ENCODE peak calls at places on chromosomes 7 and 10, in four cellular contexts. One of them, this sample, is unnamed.

GRCh38 chr10:24962998-24963397 is 10.6 kb upstream of the PRTFDC1 start:
- DNase-seq in NCI-H1436: no peak
- DNase-seq in stimulated activated CD4-positive, alpha-beta T cell treated with anti-CD3 and anti-CD28 coated beads, Interleukin-4, amount 100 ng/mL, for 24 hours: no peak
- DNase-seq in T1000: no peak
- DNase-seq in this sample: no peak

GRCh38 chr7:111262293-111263116 is 171.6 kb downstream of the LRRN3 start:
- DNase-seq in NCI-H1436: no peak
- DNase-seq in stimulated activated CD4-positive, alpha-beta T cell treated with anti-CD3 and anti-CD28 coated beads, Interleukin-4, amount 100 ng/mL, for 24 hours: no peak
- DNase-seq in T1000: no peak
- DNase-seq in this sample: no peak

GRCh38 chr10:60424971-60425370 is 35.3 kb upstream of the ANK3 start:
- DNase-seq in NCI-H1436: no peak
- DNase-seq in stimulated activated CD4-positive, alpha-beta T cell treated with anti-CD3 and anti-CD28 coated beads, Interleukin-4, amount 100 ng/mL, for 24 hours: no peak
- DNase-seq in T1000: no peak
- DNase-seq in this sample: no peak

GRCh38 chr10:47047577-47048532 is 136.6 kb downstream of the PTPN20 start:
- DNase-seq in NCI-H1436: peak
- DNase-seq in stimulated activated CD4-positive, alpha-beta T cell treated with anti-CD3 and anti-CD28 coated beads, Interleukin-4, amount 100 ng/mL, for 24 hours: peak
- DNase-seq in T1000: peak
- DNase-seq in this sample: peak

GRCh38 chr7:43584200-43584586 is 1.3 kb downstream of the STK17A start:
- DNase-seq in NCI-H1436: no peak
- DNase-seq in stimulated activated CD4-positive, alpha-beta T cell treated with anti-CD3 and anti-CD28 coated beads, Interleukin-4, amount 100 ng/mL, for 24 hours: peak
- DNase-seq in T1000: no peak
- DNase-seq in this sample: no peak

GRCh38 chr10:101140950-101141621 is 10.0 kb downstream of the TLX1 start:
- DNase-seq in NCI-H1436: no peak
- DNase-seq in stimulated activated CD4-positive, alpha-beta T cell treated with anti-CD3 and anti-CD28 coated beads, Interleukin-4, amount 100 ng/mL, for 24 hours: no peak
- DNase-seq in T1000: no peak
- DNase-seq in this sample: no peak

GRCh38 chr7:107563761-107564552 is at the start of the genes COG5 and DUS4L:
- DNase-seq in NCI-H1436: peak
- DNase-seq in stimulated activated CD4-positive, alpha-beta T cell treated with anti-CD3 and anti-CD28 coated beads, Interleukin-4, amount 100 ng/mL, for 24 hours: peak
- DNase-seq in T1000: peak
- DNase-seq in this sample: peak

GRCh38 chr10:4474829-4475228 is 351.2 kb upstream of the AKR1E2 start:
- DNase-seq in NCI-H1436: no peak
- DNase-seq in stimulated activated CD4-positive, alpha-beta T cell treated with anti-CD3 and anti-CD28 coated beads, Interleukin-4, amount 100 ng/mL, for 24 hours: no peak
- DNase-seq in T1000: no peak
- DNase-seq in this sample: no peak

GRCh38 chr7:24573008-24573553 is at the start of gene PALS2:
- DNase-seq in NCI-H1436: peak
- DNase-seq in stimulated activated CD4-positive, alpha-beta T cell treated with anti-CD3 and anti-CD28 coated beads, Interleukin-4, amount 100 ng/mL, for 24 hours: peak
- DNase-seq in T1000: peak
- DNase-seq in this sample: peak

GRCh38 chr10:18279202-18279601 is 139.0 kb downstream of the CACNB2 start:
- DNase-seq in NCI-H1436: no peak
- DNase-seq in stimulated activated CD4-positive, alpha-beta T cell treated with anti-CD3 and anti-CD28 coated beads, Interleukin-4, amount 100 ng/mL, for 24 hours: no peak
- DNase-seq in T1000: no peak
- DNase-seq in this sample: no peak

GRCh38 chr10:12130237-12130872 is 878 bp downstream of the SEC61A2 start:
- DNase-seq in NCI-H1436: peak
- DNase-seq in stimulated activated CD4-positive, alpha-beta T cell treated with anti-CD3 and anti-CD28 coated beads, Interleukin-4, amount 100 ng/mL, for 24 hours: peak
- DNase-seq in T1000: no peak
- DNase-seq in this sample: peak

GRCh38 chr7:129069021-129069420 is 14.1 kb upstream of the TNPO3 start:
- DNase-seq in NCI-H1436: no peak
- DNase-seq in stimulated activated CD4-positive, alpha-beta T cell treated with anti-CD3 and anti-CD28 coated beads, Interleukin-4, amount 100 ng/mL, for 24 hours: no peak
- DNase-seq in T1000: no peak
- DNase-seq in this sample: no peak

GRCh38 chr7:100705341-100705752 is 574 bp upstream of the POP7 start:
- DNase-seq in NCI-H1436: peak
- DNase-seq in stimulated activated CD4-positive, alpha-beta T cell treated with anti-CD3 and anti-CD28 coated beads, Interleukin-4, amount 100 ng/mL, for 24 hours: peak
- DNase-seq in T1000: peak
- DNase-seq in this sample: no peak

GRCh38 chr10:22321831-22322662 is 1.1 kb downstream of the BMI1 start:
- DNase-seq in NCI-H1436: no peak
- DNase-seq in stimulated activated CD4-positive, alpha-beta T cell treated with anti-CD3 and anti-CD28 coated beads, Interleukin-4, amount 100 ng/mL, for 24 hours: no peak
- DNase-seq in T1000: peak
- DNase-seq in this sample: no peak

GRCh38 chr7:154973381-154973780 is 29.5 kb downstream of the PAXIP1 start:
- DNase-seq in NCI-H1436: no peak
- DNase-seq in stimulated activated CD4-positive, alpha-beta T cell treated with anti-CD3 and anti-CD28 coated beads, Interleukin-4, amount 100 ng/mL, for 24 hours: no peak
- DNase-seq in T1000: no peak
- DNase-seq in this sample: no peak

GRCh38 chr10:88091490-88092061 is 228.2 kb downstream of the PTEN start:
- DNase-seq in NCI-H1436: no peak
- DNase-seq in stimulated activated CD4-positive, alpha-beta T cell treated with anti-CD3 and anti-CD28 coated beads, Interleukin-4, amount 100 ng/mL, for 24 hours: peak
- DNase-seq in T1000: no peak
- DNase-seq in this sample: no peak

GRCh38 chr7:337567-337951 is 47.6 kb downstream of the FOXL3 start:
- DNase-seq in NCI-H1436: no peak
- DNase-seq in stimulated activated CD4-positive, alpha-beta T cell treated with anti-CD3 and anti-CD28 coated beads, Interleukin-4, amount 100 ng/mL, for 24 hours: no peak
- DNase-seq in T1000: no peak
- DNase-seq in this sample: no peak

GRCh38 chr7:26385240-26385639 is 93.6 kb downstream of the SNX10 start:
- DNase-seq in NCI-H1436: no peak
- DNase-seq in stimulated activated CD4-positive, alpha-beta T cell treated with anti-CD3 and anti-CD28 coated beads, Interleukin-4, amount 100 ng/mL, for 24 hours: no peak
- DNase-seq in T1000: no peak
- DNase-seq in this sample: no peak

GRCh38 chr10:38143587-38143986 is 49.5 kb downstream of the ZNF37A start:
- DNase-seq in NCI-H1436: no peak
- DNase-seq in stimulated activated CD4-positive, alpha-beta T cell treated with anti-CD3 and anti-CD28 coated beads, Interleukin-4, amount 100 ng/mL, for 24 hours: no peak
- DNase-seq in T1000: no peak
- DNase-seq in this sample: no peak

GRCh38 chr7:134643131-134643530 is 3.5 kb upstream of the BPGM start:
- DNase-seq in NCI-H1436: no peak
- DNase-seq in stimulated activated CD4-positive, alpha-beta T cell treated with anti-CD3 and anti-CD28 coated beads, Interleukin-4, amount 100 ng/mL, for 24 hours: no peak
- DNase-seq in T1000: no peak
- DNase-seq in this sample: no peak

GRCh38 chr7:87016606-87017005 is 42.8 kb downstream of the ELAPOR2 start:
- DNase-seq in NCI-H1436: no peak
- DNase-seq in stimulated activated CD4-positive, alpha-beta T cell treated with anti-CD3 and anti-CD28 coated beads, Interleukin-4, amount 100 ng/mL, for 24 hours: no peak
- DNase-seq in T1000: no peak
- DNase-seq in this sample: no peak

GRCh38 chr10:64880546-64880945 is 1359.3 kb downstream of the REEP3 start:
- DNase-seq in NCI-H1436: no peak
- DNase-seq in stimulated activated CD4-positive, alpha-beta T cell treated with anti-CD3 and anti-CD28 coated beads, Interleukin-4, amount 100 ng/mL, for 24 hours: no peak
- DNase-seq in T1000: no peak
- DNase-seq in this sample: no peak

GRCh38 chr10:119253433-119254174 is 46.2 kb downstream of the GRK5 start:
- DNase-seq in NCI-H1436: no peak
- DNase-seq in stimulated activated CD4-positive, alpha-beta T cell treated with anti-CD3 and anti-CD28 coated beads, Interleukin-4, amount 100 ng/mL, for 24 hours: peak
- DNase-seq in T1000: peak
- DNase-seq in this sample: no peak

GRCh38 chr10:29858352-29859267 is 200.8 kb downstream of the JCAD start:
- DNase-seq in NCI-H1436: no peak
- DNase-seq in stimulated activated CD4-positive, alpha-beta T cell treated with anti-CD3 and anti-CD28 coated beads, Interleukin-4, amount 100 ng/mL, for 24 hours: no peak
- DNase-seq in T1000: peak
- DNase-seq in this sample: peak

GRCh38 chr10:61902448-61903183 is 1.1 kb downstream of the ARID5B start:
- DNase-seq in NCI-H1436: peak
- DNase-seq in stimulated activated CD4-positive, alpha-beta T cell treated with anti-CD3 and anti-CD28 coated beads, Interleukin-4, amount 100 ng/mL, for 24 hours: peak
- DNase-seq in T1000: no peak
- DNase-seq in this sample: no peak

This sample was measured in NT2/D1.